ENCODE peak calls at places on chromosome 3, in five cellular contexts. P, C, H, D and B are unnamed samples.

GRCh38 chr3:126149960-126150515 is 30.3 kb downstream of the ALDH1L1 start:
- DNase-seq in P (no peak), C (no peak), H (no peak), D (no peak), B (no peak)

GRCh38 chr3:186511245-186511644 is 32.9 kb downstream of the CRYGS start:
- DNase-seq in P (no peak), C (no peak), H (no peak), D (no peak), B (no peak)

GRCh38 chr3:15527031-15527459 is 5.5 kb upstream of the COLQ start:
- DNase-seq in P (peak; percentile 30), C (peak; percentile 90), H (peak; percentile 33), D (peak; percentile 35), B (peak; percentile 17)

GRCh38 chr3:179373938-179374337 is 26.4 kb downstream of the MFN1 start:
- DNase-seq in P (no peak), C (no peak), H (no peak), D (no peak), B (no peak)

GRCh38 chr3:14454644-14455310 is 52.4 kb downstream of the SLC6A6 start:
- DNase-seq in P (no peak), C (no peak), H (no peak), D (no peak), B (no peak)

GRCh38 chr3:98613616-98614015 is 20.2 kb upstream of the CPOX start:
- DNase-seq in P (peak; percentile 29), C (no peak), H (no peak), D (no peak), B (peak; percentile 9)

GRCh38 chr3:149450281-149450680 is 24.2 kb upstream of the TM4SF4 start:
- DNase-seq in P (peak; percentile 38), C (no peak), H (no peak), D (no peak), B (no peak)

GRCh38 chr3:58383904-58384303 is 49.7 kb downstream of the PDHB start:
- DNase-seq in P (peak; percentile 99), C (no peak), H (no peak), D (no peak), B (peak; percentile 99)

GRCh38 chr3:191244242-191244867 is 45.3 kb downstream of the OSTN start:
- DNase-seq in P (peak; percentile 35), C (no peak), H (no peak), D (no peak), B (peak; percentile 28)

GRCh38 chr3:109023656-109024254 is 70.1 kb upstream of the GUCA1C start:
- DNase-seq in P (peak; percentile 47), C (no peak), H (no peak), D (peak; percentile 21), B (peak; percentile 42)

GRCh38 chr3:60085649-60086048 is 1035.8 kb upstream of the CFAP20DC start:
- DNase-seq in P (no peak), C (no peak), H (no peak), D (no peak), B (no peak)

GRCh38 chr3:126033051-126033745 is 50.7 kb downstream of the SLC41A3 start:
- DNase-seq in P (no peak), C (peak; percentile 14), H (no peak), D (no peak), B (no peak)

GRCh38 chr3:79125313-79125984 is 642.3 kb downstream of the ROBO1 start:
- DNase-seq in P (no peak), C (peak; percentile 25), H (no peak), D (no peak), B (no peak)
- H3K9ac ChIP-seq in P (no peak overlapping the region), C (peak overlapping the region; percentile 13), H (peak overlapping the region; percentile 10), D (no peak overlapping the region), B (no peak overlapping the region)

DNA sequence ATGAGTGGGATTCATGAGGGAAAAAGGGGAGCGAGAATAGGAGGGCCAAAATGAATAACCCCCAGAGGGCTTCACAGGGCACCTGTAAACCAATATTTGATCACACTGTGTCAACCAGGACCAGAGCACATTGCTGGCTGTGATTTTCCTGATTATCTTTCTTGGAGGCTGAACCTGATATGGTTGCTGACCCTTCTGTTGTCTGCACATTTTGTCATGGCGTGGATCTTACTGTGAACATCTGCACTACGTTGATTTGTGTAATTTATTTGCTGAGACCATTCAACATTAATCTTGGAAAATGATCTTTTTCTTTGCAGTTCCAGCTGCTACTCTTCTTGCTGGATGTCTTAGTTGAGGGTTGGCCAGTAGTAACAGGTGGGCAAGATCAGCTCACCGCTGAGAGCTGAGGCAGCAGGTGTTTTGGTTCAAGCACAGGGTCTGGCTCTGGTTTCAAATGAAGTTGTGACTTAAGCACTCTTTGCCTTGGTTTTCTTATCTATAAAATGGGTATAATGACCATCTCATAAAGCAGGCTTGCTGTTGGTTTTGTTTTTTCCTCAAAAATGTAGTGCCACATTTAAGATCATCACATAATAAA is 61.2 kb downstream of the ARHGEF26 start:
- DNase-seq in P (no peak), C (no peak), H (no peak), D (no peak), B (no peak)
- H3K4me2 ChIP-seq in P (no peak overlapping the region), C (no peak overlapping the region), H (no peak overlapping the region), D (no peak overlapping the region), B (no peak overlapping the region)

GRCh38 chr3:57006949-57007419 is 53.5 kb upstream of the SPATA12 start:
- DNase-seq in P (peak; percentile 34), C (peak; percentile 63), H (no peak), D (no peak), B (peak; percentile 49)

GRCh38 chr3:57007513-57008415 is 52.7 kb upstream of the SPATA12 start:
- DNase-seq in P (peak; percentile 85), C (no peak), H (no peak), D (no peak), B (peak; percentile 89)

GRCh38 chr3:57004154-57004730 is 56.2 kb upstream of the SPATA12 start:
- DNase-seq in P (no peak), C (no peak), H (no peak), D (no peak), B (no peak)

GRCh38 chr3:57003676-57004075 is 56.8 kb upstream of the SPATA12 start:
- DNase-seq in P (no peak), C (no peak), H (no peak), D (no peak), B (no peak)

DNA sequence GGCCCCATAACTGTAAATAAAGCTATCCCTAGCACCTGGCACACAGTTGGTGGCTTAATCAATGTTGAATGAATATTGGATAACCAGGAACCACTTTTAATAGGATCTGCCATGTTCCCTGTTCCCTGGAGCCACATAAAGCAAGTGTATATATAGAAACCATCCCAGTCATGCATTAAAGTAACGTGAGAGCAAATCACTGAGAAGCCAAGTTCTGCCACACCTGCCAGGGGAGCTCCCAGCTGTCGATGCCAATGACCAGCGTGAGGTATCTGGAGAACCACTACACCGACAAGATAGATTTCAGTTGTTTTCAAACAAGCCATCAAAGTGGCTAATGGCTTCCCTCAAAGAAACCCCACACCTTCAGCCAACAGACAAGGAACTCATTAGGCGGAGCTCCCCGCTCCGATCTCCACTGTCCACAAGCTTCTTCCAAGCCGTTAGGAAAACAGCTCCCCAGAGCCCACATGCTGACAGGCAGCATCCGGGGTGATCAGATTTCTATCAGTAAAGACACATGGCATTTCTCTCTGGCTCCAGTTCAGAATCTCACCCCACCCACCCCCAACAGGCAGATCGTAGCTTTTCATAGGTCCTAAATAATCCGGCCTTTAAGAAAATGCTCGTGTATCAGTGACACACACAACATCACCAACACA is 54.3 kb upstream of the SPATA12 start:
- DNase-seq in P (no peak), C (no peak), H (no peak), D (no peak), B (no peak)
- H3K14ac ChIP-seq in P (peak overlapping the region; percentile 71), C (no peak overlapping the region), H (no peak overlapping the region), D (no peak overlapping the region), B (peak overlapping the region; percentile 74)

GRCh38 chr3:136708339-136708985 is 43.7 kb downstream of the STAG1 start:
- DNase-seq in P (no peak), C (no peak), H (no peak), D (no peak), B (no peak)

GRCh38 chr3:136711277-136711676 is 40.9 kb downstream of the STAG1 start:
- DNase-seq in P (no peak), C (no peak), H (no peak), D (no peak), B (no peak)

GRCh38 chr3:136716629-136717028 is 35.5 kb downstream of the STAG1 start:
- DNase-seq in P (no peak), C (no peak), H (no peak), D (no peak), B (no peak)

GRCh38 chr3:136713961-136714514 is 38.1 kb downstream of the STAG1 start:
- DNase-seq in P (no peak), C (no peak), H (no peak), D (no peak), B (no peak)
- H3K9ac ChIP-seq in P (no peak overlapping the region), C (no peak overlapping the region), H (no peak overlapping the region), D (no peak overlapping the region), B (no peak overlapping the region)